ENCODE peak calls at places on chromosomes 5 and 9, in eight cellular contexts. E is HepG2, Q is stomach, S is esophagus muscularis mucosa, M is suprapubic skin, B is gastrocnemius medialis, U is tibial nerve, Y is sigmoid colon. R is an unnamed sample. For H3K9me3, the result is how much of the 10 kb centered on the place peaks cover.

GRCh38 chr5:45038366-45038987 is 229.7 kb downstream of the MRPS30 start:
- DNase-seq in E (peak), Q (no peak), S (no peak), M (no peak), B (no peak), U (no peak), Y (no peak), R (no peak)

GRCh38 chr9:122314193-122314592 is 49.5 kb downstream of the MRRF start:
- DNase-seq in E (no peak), Q (no peak), S (no peak), M (no peak), B (no peak), U (no peak), Y (no peak), R (no peak)

GRCh38 chr5:159732220-159732619 is 184.1 kb upstream of the ADRA1B start:
- DNase-seq in E (no peak), Q (no peak), S (peak), M (no peak), B (no peak), U (no peak), Y (no peak), R (no peak)

GRCh38 chr5:131218392-131218791 is 45.5 kb upstream of the CDC42SE2 start:
- DNase-seq in E (no peak), Q (no peak), S (no peak), M (no peak), B (no peak), U (no peak), Y (no peak), R (no peak)

GRCh38 chr9:112084907-112085306 is 90.2 kb downstream of the SUSD1 start:
- DNase-seq in E (no peak), Q (no peak), S (no peak), M (no peak), B (no peak), U (no peak), Y (no peak), R (no peak)

GRCh38 chr9:69273162-69273561 is 51.9 kb upstream of the ENTREP1 start:
- DNase-seq in E (no peak), Q (no peak), S (no peak), M (no peak), B (peak), U (no peak), Y (no peak), R (peak)

GRCh38 chr9:127506814-127507750 is 55.8 kb downstream of the LRSAM1 start:
- DNase-seq in E (no peak), Q (no peak), S (no peak), M (no peak), B (no peak), U (no peak), Y (no peak), R (no peak)

GRCh38 chr5:123807177-123807900 is 295.4 kb downstream of the CSNK1G3 start:
- DNase-seq in E (no peak), Q (no peak), S (no peak), M (no peak), B (no peak), U (no peak), Y (no peak), R (no peak)

GRCh38 chr9:72898784-72899733 is 53.8 kb downstream of the ALDH1A1 start:
- DNase-seq in E (no peak), Q (no peak), S (no peak), M (no peak), B (no peak), U (no peak), Y (no peak), R (no peak)

GRCh38 chr5:107619781-107620180 is 51.0 kb downstream of the EFNA5 start:
- DNase-seq in E (no peak), Q (no peak), S (no peak), M (no peak), B (no peak), U (no peak), Y (no peak), R (no peak)

GRCh38 chr5:150343994-150344393 is 13.5 kb upstream of the TCOF1 start:
- DNase-seq in E (no peak), Q (no peak), S (no peak), M (no peak), B (no peak), U (no peak), Y (no peak), R (no peak)

GRCh38 chr9:110049699-110050450 is 158.1 kb downstream of the C9orf152 start:
- DNase-seq in E (no peak), Q (peak), S (no peak), M (no peak), B (no peak), U (no peak), Y (peak), R (peak)

GRCh38 chr5:126675338-126675737 is 74.6 kb downstream of the PHAX start:
- DNase-seq in E (no peak), Q (no peak), S (no peak), M (no peak), B (no peak), U (no peak), Y (no peak), R (no peak)

GRCh38 chr9:70111641-70112236 is 68.1 kb downstream of the MAMDC2 start:
- DNase-seq in E (peak), Q (no peak), S (no peak), M (no peak), B (no peak), U (no peak), Y (no peak), R (no peak)

GRCh38 chr5:93920956-93921355 is 179.6 kb upstream of the POU5F2 start:
- DNase-seq in E (no peak), Q (no peak), S (no peak), M (no peak), B (no peak), U (no peak), Y (no peak), R (no peak)

GRCh38 chr5:94440015-94440414 is 178.4 kb downstream of the KIAA0825 start:
- DNase-seq in E (no peak), Q (no peak), S (no peak), M (no peak), B (no peak), U (no peak), Y (no peak), R (no peak)

GRCh38 chr5:74490814-74491213 is 149.7 kb downstream of the ENC1 start:
- DNase-seq in E (no peak), Q (no peak), S (no peak), M (no peak), B (no peak), U (no peak), Y (no peak), R (peak)

GRCh38 chr5:107455111-107455544 is 215.6 kb downstream of the EFNA5 start:
- DNase-seq in E (no peak), Q (no peak), S (no peak), M (no peak), B (no peak), U (no peak), Y (no peak), R (no peak)

GRCh38 chr9:87239312-87239711 is 258.4 kb upstream of the DAPK1 start:
- DNase-seq in E (no peak), Q (no peak), S (peak), M (no peak), B (no peak), U (no peak), Y (no peak), R (no peak)

GRCh38 chr5:132465095-132465707 is 25.4 kb downstream of the IRF1 start:
- DNase-seq in E (no peak), Q (no peak), S (no peak), M (no peak), B (no peak), U (no peak), Y (peak), R (no peak)

GRCh38 chr5:23289162-23289561 is 218.2 kb upstream of the PRDM9 start:
- DNase-seq in E (no peak), Q (no peak), S (no peak), M (no peak), B (no peak), U (no peak), Y (no peak), R (no peak)

GRCh38 chr5:132662925-132663770 is 5.2 kb downstream of the IL13 start:
- DNase-seq in E (peak), Q (peak), S (no peak), M (no peak), B (no peak), U (no peak), Y (no peak), R (no peak)

GRCh38 chr5:143405063-143405746 is 1.7 kb upstream of the NR3C1 start:
- DNase-seq in E (peak), Q (peak), S (peak), M (peak), B (peak), U (peak), Y (peak), R (peak)

GRCh38 chr9:115073456-115073855 is 44.5 kb downstream of the TNC start:
- DNase-seq in E (no peak), Q (no peak), S (no peak), M (no peak), B (no peak), U (no peak), Y (no peak), R (no peak)

GRCh38 chr9:121853617-121854395 is 202.4 kb downstream of the DAB2IP start:
- DNase-seq in E (no peak), Q (no peak), S (no peak), M (no peak), B (no peak), U (no peak), Y (no peak), R (no peak)

GRCh38 chr9:21993007-21993406 is 1.2 kb downstream of the CDKN2A start:
- DNase-seq in E (no peak), Q (no peak), S (no peak), M (no peak), B (no peak), U (no peak), Y (no peak), R (no peak)

GRCh38 chr9:3299872-3300271 is 225.9 kb downstream of the RFX3 start:
- DNase-seq in E (no peak), Q (no peak), S (no peak), M (no peak), B (no peak), U (no peak), Y (no peak), R (no peak)

GRCh38 chr5:53331463-53331862 is 149.0 kb upstream of the FST start:
- DNase-seq in E (no peak), Q (no peak), S (no peak), M (no peak), B (no peak), U (no peak), Y (no peak), R (no peak)

GRCh38 chr9:128169492-128169891 is 9.4 kb downstream of the BBLN start:
- DNase-seq in E (no peak), Q (no peak), S (no peak), M (no peak), B (no peak), U (no peak), Y (no peak), R (no peak)

GRCh38 chr5:99814311-99815063 is 720.7 kb upstream of the FAM174A start:
- DNase-seq in E (no peak), Q (no peak), S (no peak), M (no peak), B (no peak), U (no peak), Y (no peak), R (no peak)

GRCh38 chr5:573976-574375 is 38.2 kb upstream of the CEP72 start:
- DNase-seq in E (no peak), Q (no peak), S (no peak), M (no peak), B (no peak), U (no peak), Y (peak), R (no peak)

GRCh38 chr9:113988951-113989780 is 88.9 kb downstream of the AMBP start:
- DNase-seq in E (no peak), Q (no peak), S (peak), M (peak), B (peak), U (peak), Y (peak), R (no peak)

GRCh38 chr9:107566596-107566995 is 77.0 kb upstream of the KLF4 start:
- DNase-seq in E (no peak), Q (no peak), S (no peak), M (no peak), B (no peak), U (no peak), Y (no peak), R (no peak)

GRCh38 chr5:59506285-59506877 is 387.1 kb downstream of the PDE4D start:
- DNase-seq in E (peak), Q (no peak), S (no peak), M (no peak), B (no peak), U (no peak), Y (no peak), R (no peak)

GRCh38 chr5:141942185-141942857 is 15.7 kb downstream of the PCDH12 start:
- DNase-seq in E (peak), Q (no peak), S (no peak), M (no peak), B (peak), U (no peak), Y (no peak), R (no peak)

GRCh38 chr9:108580021-108580439 is 275.8 kb downstream of the ACTL7B start:
- DNase-seq in E (peak), Q (no peak), S (no peak), M (peak), B (no peak), U (no peak), Y (no peak), R (no peak)

GRCh38 chr5:139849942-139850341 is 54.3 kb downstream of the PSD2 start:
- DNase-seq in E (no peak), Q (no peak), S (no peak), M (no peak), B (no peak), U (no peak), Y (peak), R (no peak)

GRCh38 chr5:73170522-73170921 is 2.5 kb upstream of the TMEM174 start:
- DNase-seq in E (peak), Q (no peak), S (no peak), M (no peak), B (no peak), U (no peak), Y (no peak), R (no peak)

GRCh38 chr9:91863469-91863868 is 86.6 kb downstream of the ROR2 start:
- DNase-seq in E (no peak), Q (no peak), S (no peak), M (no peak), B (no peak), U (no peak), Y (no peak), R (no peak)

GRCh38 chr5:101429241-101429640 is 526.2 kb upstream of the ST8SIA4 start:
- DNase-seq in E (no peak), Q (no peak), S (no peak), M (no peak), B (no peak), U (no peak), Y (no peak), R (no peak)

DNA sequence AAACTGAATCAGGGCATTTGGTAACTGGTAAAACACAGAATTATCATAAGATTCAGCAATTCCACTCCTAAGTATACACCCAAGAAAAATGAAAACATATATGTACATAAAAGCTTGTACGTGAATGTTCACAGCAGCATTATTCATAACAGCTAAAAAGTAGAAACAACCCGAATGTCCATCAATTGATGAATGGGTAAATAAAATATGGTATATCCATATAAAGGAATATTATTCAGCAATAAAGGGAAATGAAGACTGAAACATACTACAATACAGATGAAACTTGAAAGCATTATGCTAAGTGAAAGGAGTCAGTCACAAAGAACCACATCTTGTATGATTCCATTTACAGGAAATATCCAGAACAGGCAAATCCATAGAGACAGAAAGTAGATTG is 65.5 kb downstream of the MPDZ start:
- DNase-seq in E (no peak), Q (no peak), S (no peak), M (no peak), B (no peak), U (no peak), Y (no peak), R (no peak)
- TF ChIP-seq POLR2A in E (no peak), Q (no peak), S (no peak), M (no peak), B (no peak), U (no peak), Y (no peak), R (no peak)

GRCh38 chr5:42753099-42753498 is 3.5 kb upstream of the CCDC152 start:
- DNase-seq in E (no peak), Q (no peak), S (no peak), M (no peak), B (no peak), U (no peak), Y (no peak), R (no peak)

GRCh38 chr5:42759456-42759855 is 2.8 kb downstream of the CCDC152 start:
- DNase-seq in E (no peak), Q (no peak), S (no peak), M (no peak), B (no peak), U (no peak), Y (no peak), R (no peak)

GRCh38 chr5:42751044-42751443 is 5.6 kb upstream of the CCDC152 start:
- DNase-seq in E (no peak), Q (peak), S (no peak), M (no peak), B (no peak), U (no peak), Y (no peak), R (peak)

GRCh38 chr5:42756630-42757601 is at the start of gene CCDC152:
- DNase-seq in E (no peak), Q (peak), S (no peak), M (no peak), B (peak), U (no peak), Y (no peak), R (no peak)
- H3K4me3 ChIP-seq in E (no peak), Q (peak), S (peak), M (peak), B (peak), U (peak), Y (no peak), R (no peak)

GRCh38 chr5:119058979-119059529 is 11.8 kb upstream of the DMXL1 start:
- DNase-seq in E (no peak), Q (no peak), S (no peak), M (no peak), B (no peak), U (no peak), Y (no peak), R (no peak)

GRCh38 chr5:119059740-119060255 is 11.1 kb upstream of the DMXL1 start:
- DNase-seq in E (no peak), Q (no peak), S (no peak), M (no peak), B (no peak), U (no peak), Y (no peak), R (no peak)

GRCh38 chr5:119067338-119067737 is 3.5 kb upstream of the DMXL1 start:
- DNase-seq in E (no peak), Q (no peak), S (no peak), M (no peak), B (no peak), U (no peak), Y (no peak), R (no peak)

GRCh38 chr5:119063579-119064379 is 7.1 kb upstream of the DMXL1 start:
- DNase-seq in E (peak), Q (no peak), S (no peak), M (no peak), B (no peak), U (no peak), Y (no peak), R (no peak)
- H3K9me3 ChIP-seq in E (under half), Q (under half), S (under half), M (under half), B (under half), U (under half), Y (under half), R (under half)

DNA sequence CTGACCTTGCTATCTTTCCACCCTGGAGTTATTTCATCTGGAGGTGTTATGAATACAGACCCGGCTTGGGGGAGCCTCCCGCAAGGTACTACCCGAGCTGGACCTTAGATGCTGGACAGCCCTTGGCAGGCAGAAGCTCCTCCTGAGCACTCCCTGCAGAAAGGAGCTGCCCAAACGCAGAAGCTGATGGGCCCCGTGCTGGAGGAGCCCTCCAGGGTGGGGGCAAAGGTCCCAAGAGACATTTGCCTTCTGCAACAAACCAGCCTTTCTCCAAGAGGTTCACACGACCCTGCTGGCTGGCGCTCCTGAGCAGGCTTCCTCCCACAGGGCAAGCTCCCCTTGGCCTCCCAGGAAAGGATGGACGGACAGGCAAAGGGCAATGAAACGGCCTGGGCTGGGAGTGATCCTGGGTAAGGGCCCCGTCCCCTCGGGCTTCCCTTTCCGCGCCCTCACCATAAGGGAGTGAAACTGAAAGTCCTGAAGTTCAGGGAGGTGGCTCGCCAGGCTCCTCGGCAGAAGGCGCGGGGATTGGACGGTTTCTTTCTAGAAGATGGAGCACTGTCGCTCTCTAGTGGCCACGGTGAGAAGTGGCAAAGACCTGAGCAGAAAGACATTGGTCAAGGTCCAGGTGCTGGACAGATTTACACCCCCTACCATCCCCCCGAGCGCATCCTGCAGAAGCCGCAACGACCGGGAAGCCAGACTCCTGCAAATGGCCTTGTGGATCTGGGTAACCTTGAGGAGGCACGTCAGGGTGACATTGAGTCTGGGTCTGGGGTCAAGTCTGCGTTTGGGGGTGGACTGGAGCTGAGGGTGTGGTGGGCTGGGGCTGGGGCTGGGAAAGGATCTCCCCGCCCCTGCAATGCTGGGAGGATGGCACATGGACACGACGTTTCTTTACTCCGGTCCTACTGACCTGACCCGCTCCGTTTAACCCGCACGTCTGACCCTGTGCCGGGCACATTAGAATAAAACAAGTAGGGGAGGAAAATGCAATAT is 56.4 kb downstream of the NEURL1B start:
- DNase-seq in E (peak), Q (peak), S (peak), M (peak), B (peak), U (peak), Y (peak), R (peak)
- TF ChIP-seq POLR2A in E (peak), Q (no peak), S (no peak), M (no peak), B (no peak), U (peak), Y (peak), R (no peak)